ENCODE peak calls at places on chromosomes 12 and 14, in eight cellular contexts. T is WERI-Rb-1, W is Calu3, J is omental fat pad, L is fibroblast of lung, D is RWPE1, F is neural crest cell, A is OCI-LY7. K is an unnamed sample.

GRCh38 chr14:86462193-86462592 is 932.2 kb downstream of the FLRT2 start:
- DNase-seq in T (peak; percentile 34), A (peak; percentile 14), W (peak; percentile 11), F (no peak), D (no peak), J (no peak), L (peak; percentile 3), K (peak; percentile 7)

GRCh38 chr12:31035226-31035625 is 38.4 kb upstream of the DDX11 start:
- DNase-seq in D (no peak), A (no peak), J (no peak), L (peak; percentile 48), F (no peak), W (no peak), T (no peak), K (no peak)

GRCh38 chr14:63045234-63045611 is at the start of gene KCNH5:
- DNase-seq in F (no peak), T (peak; percentile 78), A (no peak), J (no peak), W (peak; percentile 48), D (peak; percentile 46), L (peak; percentile 60), K (peak; percentile 12)

GRCh38 chr12:1531654-1532366 is 62.6 kb downstream of the FBXL14 start:
- DNase-seq in J (no peak), D (no peak), F (no peak), L (no peak), A (no peak), W (no peak), T (no peak), K (no peak)

GRCh38 chr12:105294886-105295479 is 35.5 kb upstream of the C12orf75 start:
- DNase-seq in W (no peak), J (no peak), T (no peak), F (no peak), L (no peak), D (no peak), A (no peak), K (no peak)

GRCh38 chr14:80310950-80311349 is 99.6 kb upstream of the DIO2 start:
- DNase-seq in D (no peak), T (no peak), L (peak; percentile 31), F (no peak), J (no peak), W (no peak), A (no peak), K (no peak)

GRCh38 chr12:1878214-1878613 is 40.2 kb downstream of the CACNA2D4 start:
- DNase-seq in F (no peak), W (no peak), D (no peak), J (no peak), L (no peak), T (no peak), A (no peak), K (no peak)

GRCh38 chr12:4161718-4162117 is 111.8 kb upstream of the CCND2 start:
- DNase-seq in L (no peak), T (no peak), J (no peak), F (no peak), W (no peak), D (no peak), A (no peak), K (no peak)

GRCh38 chr14:31038521-31039166 is 12.5 kb upstream of the STRN3 start:
- DNase-seq in L (peak; percentile 17), T (no peak), A (no peak), W (no peak), J (no peak), D (no peak), F (no peak), K (peak; percentile 37)

GRCh38 chr12:28202374-28203130 is 12.3 kb downstream of the CCDC91 start:
- DNase-seq in F (no peak), W (no peak), D (no peak), L (no peak), A (no peak), T (no peak), J (no peak), K (no peak)

GRCh38 chr12:44317651-44318126 is 481.8 kb downstream of the TMEM117 start:
- DNase-seq in A (peak; percentile 24), F (no peak), W (peak; percentile 5), T (peak; percentile 40), D (no peak), J (no peak), L (peak; percentile 29), K (peak; percentile 31)

GRCh38 chr14:104603623-104604401 is 760 bp downstream of the TMEM179 start:
- DNase-seq in D (no peak), W (no peak), J (no peak), F (no peak), T (no peak), A (no peak), L (no peak), K (no peak)

GRCh38 chr12:74890237-74890599 is 319.4 kb downstream of the KCNC2 start:
- DNase-seq in D (peak; percentile 68), A (no peak), T (no peak), L (peak; percentile 91), W (peak; percentile 52), F (no peak), J (no peak), K (peak; percentile 95)

GRCh38 chr14:94867931-94868597 is 98.2 kb upstream of the GSC start:
- DNase-seq in L (peak; percentile 50), J (no peak), D (no peak), T (no peak), F (peak; percentile 35), W (peak; percentile 5), A (no peak), K (no peak)

GRCh38 chr14:106564058-106564643 is 1037.8 kb downstream of the TMEM121 start:
- DNase-seq in J (no peak), A (peak; percentile 58), W (peak; percentile 79), D (peak; percentile 16), F (no peak), L (no peak), T (peak; percentile 54), K (no peak)

GRCh38 chr12:126663304-126664094 is 1598.3 kb downstream of the AACS start:
- DNase-seq in L (no peak), T (peak; percentile 20), F (peak; percentile 2), D (no peak), A (peak; percentile 32), J (no peak), W (peak; percentile 29), K (peak; percentile 12)
- TF ChIP-seq CTCF in L (no peak), T (peak; percentile 68), F (peak; percentile 64), D (no peak), A (peak; percentile 82), J (no peak), W (no peak), K (peak; percentile 13)

DNA sequence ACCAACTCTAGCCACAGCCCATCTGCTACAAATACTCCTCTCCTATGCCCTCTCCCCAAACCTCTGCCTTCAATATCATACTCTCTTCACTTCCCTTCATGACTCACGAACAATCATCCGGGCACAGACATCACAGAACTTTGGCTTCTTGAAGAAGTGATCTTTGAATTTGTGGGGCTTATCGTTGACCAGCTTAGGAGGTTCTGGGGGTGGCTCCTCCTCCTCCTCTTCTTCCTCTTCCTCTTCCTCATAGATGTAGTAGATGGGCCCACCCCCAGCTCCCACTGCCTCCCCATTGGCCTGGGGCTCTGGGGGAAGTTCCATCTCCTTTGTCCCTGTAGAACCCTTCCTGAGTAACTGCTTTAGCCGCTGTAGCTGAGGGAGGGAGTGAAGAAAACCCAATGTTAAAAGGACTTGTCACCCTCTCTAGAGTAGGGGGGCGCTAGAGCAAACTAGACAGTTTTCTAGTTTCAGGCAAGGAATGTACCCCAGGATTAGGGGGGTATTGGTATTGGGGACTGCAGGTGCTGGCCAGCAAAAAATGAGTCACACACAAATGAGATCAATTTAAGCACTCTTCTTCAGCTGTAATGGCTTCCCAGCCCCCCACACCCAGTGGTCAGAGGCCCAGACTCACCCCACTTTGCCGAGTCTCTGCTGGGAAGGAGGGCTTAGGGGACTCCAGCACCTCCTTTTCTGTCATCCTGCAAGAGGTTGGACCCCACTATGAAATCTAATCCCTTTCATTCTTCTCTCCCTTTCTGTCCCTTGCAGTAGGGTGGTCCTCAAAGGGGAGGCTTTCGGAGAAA is 1.8 kb downstream of the STAC3 start:
- DNase-seq in T (no peak), A (no peak), J (no peak), D (no peak), F (no peak), L (no peak), W (no peak), K (no peak)
- TF ChIP-seq CTCF in T (no peak), A (peak; percentile 42), J (no peak), D (no peak), F (no peak), L (no peak), W (no peak), K (no peak)

DNA sequence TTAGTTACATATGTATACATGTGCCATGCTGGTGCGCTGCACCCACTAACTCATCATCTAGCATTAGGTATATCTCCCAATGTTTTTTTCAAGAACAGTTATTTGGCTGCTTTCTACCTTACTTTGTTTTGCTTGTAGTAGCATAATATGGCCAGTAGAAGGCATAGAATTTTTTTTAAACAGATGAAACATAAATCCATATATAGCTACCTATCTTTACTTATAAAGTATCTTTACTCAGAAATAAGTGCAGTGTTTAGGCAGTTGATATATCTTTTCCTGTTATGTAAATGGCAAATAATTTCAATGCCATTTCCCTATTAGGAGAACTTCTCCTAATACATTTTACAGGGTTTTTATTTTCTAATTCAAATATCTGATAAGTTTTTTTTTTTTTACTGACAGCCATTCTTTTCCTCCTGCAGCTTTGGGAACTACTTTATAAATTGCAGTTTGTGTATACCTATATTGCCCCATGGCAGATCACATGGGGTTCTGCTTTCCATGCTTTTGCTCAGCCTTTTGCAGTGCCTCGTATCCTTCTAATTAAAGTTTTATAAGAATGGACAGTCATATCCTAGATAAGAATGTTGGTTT is 143.1 kb downstream of the PCNX1 start:
- DNase-seq in T (no peak), J (no peak), D (peak; percentile 15), A (peak; percentile 21), L (peak; percentile 18), W (no peak), F (no peak), K (peak; percentile 38)
- TF ChIP-seq CTCF in T (no peak), J (no peak), D (peak; percentile 50), A (peak; percentile 73), L (peak; percentile 40), W (no peak), F (peak; percentile 66), K (peak; percentile 24)

GRCh38 chr12:109258607-109259544 is 50.2 kb downstream of the FOXN4 start:
- DNase-seq in D (no peak), T (no peak), L (no peak), J (no peak), A (no peak), W (no peak), F (no peak), K (no peak)

GRCh38 chr12:109258201-109258600 is 50.9 kb downstream of the FOXN4 start:
- DNase-seq in F (no peak), J (no peak), L (no peak), T (no peak), A (no peak), D (no peak), W (no peak), K (no peak)

GRCh38 chr12:109253913-109254544 is 55.1 kb downstream of the FOXN4 start:
- DNase-seq in A (no peak), T (no peak), W (no peak), F (no peak), L (no peak), J (no peak), D (no peak), K (no peak)

GRCh38 chr12:109255377-109255776 is 53.7 kb downstream of the FOXN4 start:
- DNase-seq in A (peak; percentile 11), D (no peak), W (no peak), T (peak; percentile 58), L (peak; percentile 8), F (no peak), J (no peak), K (no peak)

DNA sequence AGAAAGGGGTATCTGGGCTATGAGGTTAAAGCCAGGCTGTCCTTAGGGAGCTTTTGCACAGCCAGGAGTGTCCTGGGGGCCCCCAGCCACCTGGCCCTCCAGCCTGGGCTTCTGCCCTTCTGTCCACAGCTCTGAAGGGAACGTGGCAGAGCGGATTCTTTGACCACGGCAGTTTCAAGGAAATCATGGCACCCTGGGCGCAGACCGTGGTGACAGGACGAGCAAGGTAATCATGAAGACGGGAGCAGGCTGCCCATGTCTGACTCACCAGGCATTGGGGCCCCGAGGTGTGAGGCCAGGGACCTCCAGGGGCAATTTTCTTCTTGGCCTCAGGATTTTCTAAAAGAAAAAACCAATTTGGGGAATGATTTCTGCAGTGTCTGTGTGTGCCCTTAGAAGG is 53.1 kb downstream of the FOXN4 start:
- DNase-seq in D (no peak), A (no peak), L (no peak), J (no peak), W (no peak), F (no peak), T (no peak), K (no peak)
- TF ChIP-seq CTCF in D (no peak), A (no peak), L (no peak), J (no peak), W (no peak), F (no peak), T (no peak), K (no peak)